ENCODE peak calls at places on chromosome 18, in six cellular contexts. Y is GM12865, P is fibroblast of the aortic adventitia, F is AG10803, T is brain microvascular endothelial cell, N is choroid plexus epithelial cell. X is an unnamed sample.

GRCh38 chr18:68660355-68661183 is 54.3 kb downstream of the TMX3 start:
- DNase-seq in P (peak), Y (peak), N (peak), T (peak), F (peak), X (peak)

GRCh38 chr18:39555511-39555910 is 1989.9 kb upstream of the CELF4 start:
- DNase-seq in T (no peak), N (peak), F (peak), P (no peak), Y (no peak), X (no peak)

GRCh38 chr18:33495278-33495677 is 54.8 kb upstream of the CCDC178 start:
- DNase-seq in T (peak), Y (peak), F (peak), P (peak), N (peak), X (peak)

GRCh38 chr18:79923896-79924585 is 27.4 kb downstream of the SLC66A2 start:
- DNase-seq in T (no peak), Y (no peak), P (no peak), N (no peak), F (no peak), X (no peak)

GRCh38 chr18:75477913-75478312 is 50.4 kb upstream of the SMIM21 start:
- DNase-seq in Y (peak), T (peak), N (peak), P (no peak), F (no peak), X (no peak)

GRCh38 chr18:44789704-44790103 is 109.0 kb downstream of the SETBP1 start:
- DNase-seq in P (peak), N (no peak), F (peak), Y (no peak), T (no peak), X (peak)

GRCh38 chr18:36189486-36189885 is 2.2 kb downstream of the MOCOS start:
- DNase-seq in Y (no peak), F (no peak), P (no peak), T (no peak), N (no peak), X (no peak)

GRCh38 chr18:48029296-48029986 is 99.0 kb upstream of the SMAD2 start:
- DNase-seq in T (no peak), Y (no peak), F (no peak), P (no peak), N (no peak), X (no peak)

GRCh38 chr18:23387265-23387664 is 65.8 kb upstream of the RIOK3 start:
- DNase-seq in Y (no peak), F (no peak), N (no peak), T (no peak), P (no peak), X (no peak)

GRCh38 chr18:68995675-68996074 is 197.8 kb downstream of the CCDC102B start:
- DNase-seq in T (no peak), Y (no peak), N (no peak), P (no peak), F (no peak), X (no peak)

GRCh38 chr18:48312066-48312465 is 97.1 kb downstream of the ZBTB7C start:
- DNase-seq in Y (no peak), T (no peak), F (no peak), P (no peak), N (no peak), X (no peak)

GRCh38 chr18:76932026-76932819 is 109.9 kb downstream of the ZNF236 start:
- DNase-seq in P (peak), N (peak), T (no peak), F (peak), Y (peak), X (peak)

GRCh38 chr18:967037-967576 is 62.4 kb downstream of the ADCYAP1 start:
- DNase-seq in Y (no peak), N (no peak), F (no peak), T (no peak), P (peak), X (no peak)

GRCh38 chr18:39341106-39341505 is 1775.5 kb upstream of the CELF4 start:
- DNase-seq in F (no peak), N (no peak), P (no peak), Y (no peak), T (no peak), X (no peak)

GRCh38 chr18:50870138-50870845 is 8.6 kb upstream of the ME2 start:
- DNase-seq in T (peak), P (peak), Y (no peak), N (peak), F (peak), X (peak)

GRCh38 chr18:48136051-48136543 is 205.6 kb upstream of the SMAD2 start:
- DNase-seq in P (no peak), F (no peak), T (no peak), Y (no peak), N (no peak), X (no peak)

GRCh38 chr18:57748770-57749603 is 54.1 kb downstream of the ATP8B1 start:
- DNase-seq in Y (peak), F (no peak), N (peak), T (peak), P (peak), X (peak)

GRCh38 chr18:22822024-22822423 is 111.1 kb upstream of the RBBP8 start:
- DNase-seq in N (peak), Y (no peak), F (peak), T (peak), P (peak), X (peak)

GRCh38 chr18:39841133-39842041 is 2113.6 kb upstream of the PIK3C3 start:
- DNase-seq in Y (no peak), N (peak), T (peak), F (peak), P (peak), X (peak)

GRCh38 chr18:61679836-61680235 is 213.0 kb downstream of the RNF152 start:
- DNase-seq in N (peak), P (no peak), Y (no peak), F (no peak), T (no peak), X (peak)

GRCh38 chr18:66749030-66749429 is 145.1 kb upstream of the CDH19 start:
- DNase-seq in N (peak), F (no peak), T (peak), Y (no peak), P (no peak), X (peak)

GRCh38 chr18:49250819-49251388 is 209.5 kb downstream of the DYM start:
- DNase-seq in T (peak), F (peak), N (peak), P (peak), Y (peak), X (peak)

GRCh38 chr18:60671022-60671421 is 298.4 kb upstream of the MC4R start:
- DNase-seq in P (no peak), N (no peak), T (no peak), F (no peak), Y (no peak), X (no peak)

GRCh38 chr18:60664736-60665135 is 292.2 kb upstream of the MC4R start:
- DNase-seq in Y (no peak), P (no peak), N (no peak), T (no peak), F (no peak), X (no peak)

GRCh38 chr18:60663060-60663989 is 290.8 kb upstream of the MC4R start:
- DNase-seq in Y (no peak), F (no peak), N (no peak), P (no peak), T (no peak), X (no peak)

GRCh38 chr18:60667016-60667415 is 294.4 kb upstream of the MC4R start:
- DNase-seq in Y (no peak), T (no peak), N (no peak), F (no peak), P (no peak), X (no peak)

DNA sequence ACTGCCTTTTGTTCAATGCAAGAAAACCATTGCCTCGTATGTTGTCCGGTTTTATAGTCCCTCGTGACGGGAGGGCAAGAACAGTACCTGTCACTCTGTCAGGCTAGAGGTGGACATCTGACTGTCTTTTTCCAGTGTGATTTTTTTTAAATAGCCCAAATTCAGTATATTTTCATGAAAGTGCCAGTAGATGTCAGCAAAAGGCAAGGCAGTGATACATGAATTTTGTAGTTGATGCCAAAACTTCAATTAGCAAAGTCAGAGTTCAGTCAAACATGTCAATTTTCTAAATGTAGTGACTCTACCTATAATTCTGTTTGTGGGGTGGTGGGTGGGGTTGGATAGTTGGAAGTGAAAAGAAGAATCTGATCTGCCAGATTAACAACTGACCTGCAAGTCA is 296.0 kb upstream of the MC4R start:
- DNase-seq in Y (no peak), P (no peak), F (no peak), N (peak), T (no peak), X (no peak)
- TF ChIP-seq CTCF in Y (no peak), P (no peak), F (no peak), N (no peak), T (no peak), X (no peak)

GRCh38 chr18:9684901-9685738 is 23.0 kb upstream of the RAB31 start:
- DNase-seq in T (no peak), F (peak), N (peak), P (peak), Y (peak), X (peak)

GRCh38 chr18:9688036-9688741 is 19.9 kb upstream of the RAB31 start:
- DNase-seq in N (peak), T (peak), P (peak), Y (no peak), F (no peak), X (peak)

GRCh38 chr18:9681217-9681616 is 26.9 kb upstream of the RAB31 start:
- DNase-seq in F (no peak), P (no peak), Y (no peak), N (no peak), T (no peak), X (no peak)

GRCh38 chr18:9682572-9682971 is 25.5 kb upstream of the RAB31 start:
- DNase-seq in P (no peak), F (no peak), Y (no peak), N (no peak), T (no peak), X (no peak)

GRCh38 chr18:9683418-9684396 is 24.4 kb upstream of the RAB31 start:
- DNase-seq in F (peak), N (peak), P (peak), T (peak), Y (no peak), X (peak)
- TF ChIP-seq CTCF in F (peak), N (peak), P (peak), T (peak), Y (peak), X (peak)

GRCh38 chr18:46622999-46623398 is 34.0 kb downstream of the LOXHD1 start:
- DNase-seq in N (peak), T (no peak), Y (peak), P (peak), F (peak), X (peak)
- TF ChIP-seq CTCF in N (peak), T (no peak), Y (no peak), P (peak), F (no peak), X (no peak)

DNA sequence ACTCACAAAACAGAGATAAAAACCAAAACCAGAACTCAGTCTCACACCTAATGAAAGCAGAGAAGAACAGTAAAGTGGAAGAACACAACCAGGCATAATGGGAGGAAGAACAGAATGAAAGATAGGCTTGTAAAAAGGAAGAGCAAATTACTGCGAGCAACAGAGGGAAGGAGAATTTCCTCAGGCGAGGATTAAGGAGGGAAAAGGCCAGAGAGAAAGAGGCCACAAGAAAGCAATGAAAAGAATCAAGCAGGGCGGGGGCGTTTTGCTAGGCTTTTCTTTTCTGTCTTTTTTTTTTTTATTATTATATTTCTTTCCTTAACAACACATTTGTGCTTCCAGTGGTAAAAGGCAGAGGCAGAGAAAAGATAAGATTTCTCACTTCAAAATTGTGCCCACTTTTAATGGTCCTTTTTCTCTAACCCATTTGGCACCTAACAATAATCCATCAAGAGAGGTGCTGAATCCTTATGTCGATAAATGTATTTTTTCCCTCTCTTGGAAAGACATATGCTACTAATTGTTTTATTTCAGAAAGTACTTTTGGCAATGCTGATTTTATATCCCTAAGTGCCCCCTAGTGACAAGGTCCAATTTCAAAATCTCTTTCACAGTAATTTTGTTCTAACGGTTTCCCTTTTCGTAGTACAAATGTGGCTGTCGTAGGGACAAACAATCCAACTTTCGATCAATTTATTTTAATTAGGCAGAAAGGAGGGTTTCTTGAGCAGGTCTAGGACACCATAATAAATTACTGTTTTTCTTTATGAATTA is 138.7 kb upstream of the AQP4 start:
- DNase-seq in N (peak), T (peak), Y (peak), F (peak), P (peak), X (peak)
- TF ChIP-seq CTCF in N (peak), T (peak), Y (peak), F (peak), P (peak), X (peak)

X was measured in cardiac fibroblast.